ENCODE peak calls at places on chromosomes 13 and 19, in eight cellular contexts. One of them, this sample, is unnamed. For H3K4me1, the result is how much of the 10 kb centered on the place peaks cover.

GRCh38 chr13:94020833-94021232 is 458.6 kb downstream of the DCT start:
- DNase-seq in heart left ventricle: no peak
- DNase-seq in colonic mucosa: no peak
- DNase-seq in H9: no peak
- DNase-seq in MM.1S: no peak
- DNase-seq in cardiac muscle cell: no peak
- DNase-seq in psoas muscle: no peak
- DNase-seq in CD8-positive, alpha-beta memory T cell: no peak
- DNase-seq in this sample: no peak

GRCh38 chr19:12580180-12580694 is 29.0 kb upstream of the ZNF564 start:
- DNase-seq in psoas muscle: no peak
- DNase-seq in CD8-positive, alpha-beta memory T cell: no peak
- DNase-seq in H9: no peak
- DNase-seq in heart left ventricle: no peak
- DNase-seq in colonic mucosa: no peak
- DNase-seq in cardiac muscle cell: no peak
- DNase-seq in MM.1S: no peak
- DNase-seq in this sample: no peak

GRCh38 chr19:4374451-4375163 is 25.7 kb downstream of the SH3GL1 start:
- DNase-seq in colonic mucosa: peak
- DNase-seq in H9: peak
- DNase-seq in cardiac muscle cell: no peak
- DNase-seq in MM.1S: no peak
- DNase-seq in heart left ventricle: no peak
- DNase-seq in CD8-positive, alpha-beta memory T cell: no peak
- DNase-seq in psoas muscle: peak
- DNase-seq in this sample: no peak

GRCh38 chr13:51838235-51838846 is 6.6 kb downstream of the TMEM272 start:
- DNase-seq in heart left ventricle: no peak
- DNase-seq in CD8-positive, alpha-beta memory T cell: no peak
- DNase-seq in H9: peak
- DNase-seq in MM.1S: no peak
- DNase-seq in psoas muscle: no peak
- DNase-seq in cardiac muscle cell: no peak
- DNase-seq in colonic mucosa: no peak
- DNase-seq in this sample: no peak

GRCh38 chr13:95749545-95749944 is 72.6 kb downstream of the DNAJC3 start:
- DNase-seq in colonic mucosa: no peak
- DNase-seq in H9: no peak
- DNase-seq in heart left ventricle: no peak
- DNase-seq in cardiac muscle cell: no peak
- DNase-seq in CD8-positive, alpha-beta memory T cell: no peak
- DNase-seq in psoas muscle: no peak
- DNase-seq in MM.1S: peak
- DNase-seq in this sample: no peak

GRCh38 chr13:42893346-42893745 is 98.7 kb downstream of the EPSTI1 start:
- DNase-seq in colonic mucosa: no peak
- DNase-seq in H9: no peak
- DNase-seq in heart left ventricle: no peak
- DNase-seq in CD8-positive, alpha-beta memory T cell: no peak
- DNase-seq in MM.1S: no peak
- DNase-seq in psoas muscle: no peak
- DNase-seq in cardiac muscle cell: no peak
- DNase-seq in this sample: no peak

GRCh38 chr13:113742000-113742441 is 17.0 kb upstream of the TMEM255B start:
- DNase-seq in CD8-positive, alpha-beta memory T cell: peak
- DNase-seq in heart left ventricle: no peak
- DNase-seq in psoas muscle: no peak
- DNase-seq in H9: peak
- DNase-seq in MM.1S: peak
- DNase-seq in cardiac muscle cell: peak
- DNase-seq in colonic mucosa: peak
- DNase-seq in this sample: no peak

GRCh38 chr13:30840515-30840914 is 65.6 kb upstream of the MEDAG start:
- DNase-seq in H9: no peak
- DNase-seq in cardiac muscle cell: no peak
- DNase-seq in colonic mucosa: no peak
- DNase-seq in CD8-positive, alpha-beta memory T cell: no peak
- DNase-seq in MM.1S: no peak
- DNase-seq in heart left ventricle: no peak
- DNase-seq in psoas muscle: no peak
- DNase-seq in this sample: no peak

GRCh38 chr19:37007587-37008220 is 70.5 kb upstream of the ZNF420 start:
- DNase-seq in psoas muscle: peak
- DNase-seq in cardiac muscle cell: no peak
- DNase-seq in CD8-positive, alpha-beta memory T cell: peak
- DNase-seq in heart left ventricle: peak
- DNase-seq in MM.1S: no peak
- DNase-seq in colonic mucosa: peak
- DNase-seq in H9: no peak
- DNase-seq in this sample: peak

GRCh38 chr19:56637976-56638555 is 4.9 kb upstream of the SMIM17 start:
- DNase-seq in CD8-positive, alpha-beta memory T cell: peak
- DNase-seq in heart left ventricle: peak
- DNase-seq in MM.1S: peak
- DNase-seq in cardiac muscle cell: peak
- DNase-seq in psoas muscle: no peak
- DNase-seq in H9: peak
- DNase-seq in colonic mucosa: peak
- DNase-seq in this sample: no peak

GRCh38 chr19:10238172-10238783 is 7.1 kb upstream of the S1PR2 start:
- DNase-seq in H9: no peak
- DNase-seq in heart left ventricle: peak
- DNase-seq in CD8-positive, alpha-beta memory T cell: no peak
- DNase-seq in cardiac muscle cell: no peak
- DNase-seq in psoas muscle: peak
- DNase-seq in colonic mucosa: peak
- DNase-seq in MM.1S: no peak
- DNase-seq in this sample: no peak

GRCh38 chr19:4206818-4207484 is 22.4 kb upstream of the EBI3 start:
- DNase-seq in MM.1S: peak
- DNase-seq in psoas muscle: no peak
- DNase-seq in cardiac muscle cell: no peak
- DNase-seq in colonic mucosa: no peak
- DNase-seq in CD8-positive, alpha-beta memory T cell: no peak
- DNase-seq in H9: no peak
- DNase-seq in heart left ventricle: no peak
- DNase-seq in this sample: no peak

GRCh38 chr13:90448466-90449037 is 898.9 kb upstream of the MIR17HG start:
- DNase-seq in psoas muscle: no peak
- DNase-seq in CD8-positive, alpha-beta memory T cell: no peak
- DNase-seq in cardiac muscle cell: no peak
- DNase-seq in H9: no peak
- DNase-seq in MM.1S: no peak
- DNase-seq in colonic mucosa: no peak
- DNase-seq in heart left ventricle: no peak
- DNase-seq in this sample: no peak

GRCh38 chr13:99507054-99507453 is 5.8 kb downstream of the TM9SF2 start:
- DNase-seq in cardiac muscle cell: no peak
- DNase-seq in MM.1S: no peak
- DNase-seq in H9: no peak
- DNase-seq in CD8-positive, alpha-beta memory T cell: no peak
- DNase-seq in heart left ventricle: no peak
- DNase-seq in psoas muscle: no peak
- DNase-seq in colonic mucosa: no peak
- DNase-seq in this sample: no peak

GRCh38 chr13:99509477-99509876 is 8.2 kb downstream of the TM9SF2 start:
- DNase-seq in MM.1S: no peak
- DNase-seq in psoas muscle: no peak
- DNase-seq in heart left ventricle: no peak
- DNase-seq in H9: no peak
- DNase-seq in CD8-positive, alpha-beta memory T cell: no peak
- DNase-seq in colonic mucosa: no peak
- DNase-seq in cardiac muscle cell: no peak
- DNase-seq in this sample: no peak

GRCh38 chr13:99506632-99507031 is 5.4 kb downstream of the TM9SF2 start:
- DNase-seq in CD8-positive, alpha-beta memory T cell: no peak
- DNase-seq in psoas muscle: no peak
- DNase-seq in heart left ventricle: no peak
- DNase-seq in MM.1S: no peak
- DNase-seq in colonic mucosa: no peak
- DNase-seq in H9: no peak
- DNase-seq in cardiac muscle cell: no peak
- DNase-seq in this sample: no peak

GRCh38 chr13:99501952-99502310 is 659 bp downstream of the TM9SF2 start:
- DNase-seq in MM.1S: no peak
- DNase-seq in colonic mucosa: peak
- DNase-seq in heart left ventricle: peak
- DNase-seq in cardiac muscle cell: peak
- DNase-seq in psoas muscle: no peak
- DNase-seq in H9: no peak
- DNase-seq in CD8-positive, alpha-beta memory T cell: peak
- DNase-seq in this sample: no peak

GRCh38 chr13:99505814-99506269 is 4.6 kb downstream of the TM9SF2 start:
- DNase-seq in psoas muscle: no peak
- DNase-seq in heart left ventricle: no peak
- DNase-seq in colonic mucosa: no peak
- DNase-seq in cardiac muscle cell: no peak
- DNase-seq in MM.1S: no peak
- DNase-seq in H9: no peak
- DNase-seq in CD8-positive, alpha-beta memory T cell: no peak
- DNase-seq in this sample: peak
- H3K4me1 ChIP-seq in psoas muscle: half or more
- H3K4me1 ChIP-seq in heart left ventricle: under half
- H3K4me1 ChIP-seq in colonic mucosa: under half
- H3K4me1 ChIP-seq in cardiac muscle cell: under half
- H3K4me1 ChIP-seq in MM.1S: under half
- H3K4me1 ChIP-seq in H9: under half
- H3K4me1 ChIP-seq in CD8-positive, alpha-beta memory T cell: half or more
- H3K4me1 ChIP-seq in this sample: under half

DNA sequence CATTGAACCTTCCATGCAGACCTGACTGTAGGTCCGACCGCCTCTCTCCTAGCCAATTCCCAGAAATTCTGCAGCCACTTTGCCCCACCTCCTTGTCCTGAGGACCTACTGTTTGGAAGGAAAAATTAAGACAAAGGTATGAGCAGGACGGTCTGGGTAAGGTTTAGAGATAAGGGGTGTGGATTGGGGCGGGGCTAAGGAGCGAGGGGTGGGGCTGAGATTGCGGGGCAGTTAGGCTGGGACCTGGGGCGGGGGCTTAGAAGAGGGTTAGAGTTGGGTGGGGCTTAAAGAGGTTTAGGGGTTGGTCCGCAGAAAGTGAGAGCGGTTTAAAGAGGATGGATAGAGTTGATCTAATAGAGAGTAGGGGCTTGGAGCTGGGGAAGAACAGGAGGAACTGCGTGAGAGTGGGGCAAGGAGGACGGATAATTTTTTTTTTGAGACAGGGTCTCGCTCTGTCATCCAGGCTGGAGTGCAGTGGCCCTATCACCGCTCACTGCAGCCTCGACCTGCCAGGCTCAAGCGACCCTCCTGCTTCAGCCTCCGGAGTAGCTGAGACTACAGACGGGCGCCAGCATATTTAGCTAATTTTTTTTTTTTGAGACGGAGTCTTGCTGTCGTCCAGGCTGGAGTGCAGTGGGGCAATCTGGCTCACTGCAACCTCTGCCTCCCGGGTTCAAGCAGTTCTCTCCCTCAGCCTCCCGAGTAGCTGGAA is 1.7 kb upstream of the ZNF865 start:
- DNase-seq in cardiac muscle cell: no peak
- DNase-seq in psoas muscle: no peak
- DNase-seq in H9: peak
- DNase-seq in heart left ventricle: no peak
- DNase-seq in CD8-positive, alpha-beta memory T cell: no peak
- DNase-seq in MM.1S: no peak
- DNase-seq in colonic mucosa: peak
- DNase-seq in this sample: no peak
- H3K27ac ChIP-seq in cardiac muscle cell: peak
- H3K27ac ChIP-seq in psoas muscle: peak
- H3K27ac ChIP-seq in H9: no peak
- H3K27ac ChIP-seq in heart left ventricle: peak
- H3K27ac ChIP-seq in CD8-positive, alpha-beta memory T cell: peak
- H3K27ac ChIP-seq in MM.1S: no peak
- H3K27ac ChIP-seq in colonic mucosa: peak
- H3K27ac ChIP-seq in this sample: no peak

GRCh38 chr13:110408286-110408685 is 101.2 kb downstream of the COL4A2 start:
- DNase-seq in colonic mucosa: no peak
- DNase-seq in cardiac muscle cell: no peak
- DNase-seq in H9: no peak
- DNase-seq in heart left ventricle: no peak
- DNase-seq in psoas muscle: no peak
- DNase-seq in CD8-positive, alpha-beta memory T cell: no peak
- DNase-seq in MM.1S: no peak
- DNase-seq in this sample: no peak
- H3K4me1 ChIP-seq in colonic mucosa: under half
- H3K4me1 ChIP-seq in cardiac muscle cell: under half
- H3K4me1 ChIP-seq in H9: under half
- H3K4me1 ChIP-seq in heart left ventricle: under half
- H3K4me1 ChIP-seq in psoas muscle: under half
- H3K4me1 ChIP-seq in CD8-positive, alpha-beta memory T cell: under half
- H3K4me1 ChIP-seq in MM.1S: under half
- H3K4me1 ChIP-seq in this sample: under half

DNA sequence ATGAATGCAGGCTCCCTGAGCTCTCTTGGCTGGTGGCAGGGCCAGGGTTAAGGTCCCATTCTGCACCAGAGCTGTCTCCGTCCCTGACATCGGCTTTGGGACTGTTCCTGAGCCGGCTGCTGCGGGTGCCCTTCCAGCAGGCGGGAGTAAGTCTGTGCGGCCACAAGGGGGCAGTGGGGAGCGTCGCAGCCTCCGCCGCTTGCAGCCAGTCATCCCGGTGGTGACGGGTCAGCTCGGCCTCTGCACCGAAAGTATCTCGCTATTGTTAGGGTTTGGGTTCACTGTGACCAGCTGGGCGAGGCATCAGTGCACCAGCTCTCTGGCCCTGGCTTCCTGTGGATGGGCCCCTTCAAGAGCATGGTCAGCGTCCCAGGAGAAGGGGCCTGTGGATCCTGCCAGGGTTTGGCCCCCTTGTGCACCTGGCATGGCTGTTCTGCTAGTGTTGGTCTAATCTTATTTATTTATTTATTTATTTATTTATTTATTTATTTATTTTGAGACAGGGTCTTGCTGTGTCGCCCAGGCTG is 15.1 kb downstream of the NDUFB7 start:
- DNase-seq in CD8-positive, alpha-beta memory T cell: peak
- DNase-seq in H9: peak
- DNase-seq in heart left ventricle: peak
- DNase-seq in cardiac muscle cell: peak
- DNase-seq in psoas muscle: peak
- DNase-seq in colonic mucosa: peak
- DNase-seq in MM.1S: peak
- DNase-seq in this sample: peak
- H3K27ac ChIP-seq in CD8-positive, alpha-beta memory T cell: no peak
- H3K27ac ChIP-seq in H9: no peak
- H3K27ac ChIP-seq in heart left ventricle: peak
- H3K27ac ChIP-seq in cardiac muscle cell: no peak
- H3K27ac ChIP-seq in psoas muscle: peak
- H3K27ac ChIP-seq in colonic mucosa: no peak
- H3K27ac ChIP-seq in MM.1S: no peak
- H3K27ac ChIP-seq in this sample: no peak

This sample was measured in naive thymus-derived CD4-positive, alpha-beta T cell.